ENCODE peak calls at places on chromosomes 4 and X, in eight cellular contexts. J is nucleus accumbens; R is stimulated activated CD4-positive, alpha-beta T cell treated with anti-CD3 and anti-CD28 coated beads, Interleukin-1b, Interleukin-23, amount 100 ng/mL, for 24 hours; C is NCI-H1694 treated with DMSO at 0.1 percent for 48 hours; T is lower lobe of right lung; G is upper lobe of right lung; N is iris pigment epithelial cell; F is NCI-H774. L is an unnamed sample.

GRCh38 chr4:96652158-96652557 is 812.3 kb downstream of the PDHA2 start:
- DNase-seq in J (no peak), R (no peak), C (no peak), T (no peak), G (no peak), N (peak), F (no peak), L (no peak)

GRCh38 chrX:37846558-37846933 is 825 bp downstream of the DYNLT3 start:
- DNase-seq in J (no peak), R (no peak), C (no peak), T (no peak), G (no peak), N (no peak), F (no peak), L (no peak)

GRCh38 chr4:89868261-89868660 is 26.4 kb upstream of the MMRN1 start:
- DNase-seq in J (no peak), R (no peak), C (no peak), T (no peak), G (no peak), N (no peak), F (no peak), L (no peak)

GRCh38 chr4:41538017-41538733 is at the start of gene LIMCH1:
- DNase-seq in J (no peak), R (no peak), C (no peak), T (peak), G (peak), N (peak), F (no peak), L (no peak)

GRCh38 chr4:119833611-119834010 is 205.0 kb upstream of the PDE5A start:
- DNase-seq in J (no peak), R (no peak), C (no peak), T (no peak), G (no peak), N (no peak), F (no peak), L (no peak)

GRCh38 chr4:123706961-123707360 is 310.4 kb downstream of the SPRY1 start:
- DNase-seq in J (no peak), R (no peak), C (no peak), T (no peak), G (no peak), N (peak), F (no peak), L (no peak)

GRCh38 chr4:683982-684571 is 4.9 kb downstream of the SLC49A3 start:
- DNase-seq in J (peak), R (no peak), C (peak), T (peak), G (peak), N (peak), F (peak), L (peak)

GRCh38 chrX:107205770-107206696 is at the start of the genes DNAAF6 and NUP62CL:
- DNase-seq in J (peak), R (peak), C (no peak), T (peak), G (peak), N (peak), F (peak), L (no peak)

GRCh38 chr4:150495550-150495949 is 86.4 kb upstream of the MAB21L2 start:
- DNase-seq in J (no peak), R (no peak), C (no peak), T (no peak), G (no peak), N (no peak), F (no peak), L (no peak)

GRCh38 chrX:78375894-78376293 is 48.5 kb upstream of the CYSLTR1 start:
- DNase-seq in J (no peak), R (no peak), C (no peak), T (no peak), G (no peak), N (no peak), F (no peak), L (no peak)

GRCh38 chrX:23554304-23554703 is 113.0 kb upstream of the PRDX4 start:
- DNase-seq in J (no peak), R (no peak), C (peak), T (no peak), G (no peak), N (peak), F (peak), L (no peak)

GRCh38 chrX:129235903-129236302 is 287.4 kb downstream of the SMARCA1 start:
- DNase-seq in J (no peak), R (no peak), C (no peak), T (no peak), G (no peak), N (no peak), F (no peak), L (no peak)

GRCh38 chrX:19214248-19214787 is 92.0 kb upstream of the ADGRG2 start:
- DNase-seq in J (no peak), R (no peak), C (no peak), T (no peak), G (no peak), N (no peak), F (no peak), L (no peak)

GRCh38 chr4:3302786-3303444 is 10.1 kb downstream of the RGS12 start:
- DNase-seq in J (no peak), R (no peak), C (no peak), T (no peak), G (peak), N (no peak), F (no peak), L (no peak)

GRCh38 chr4:136036744-136037143 is 1495.5 kb downstream of the PCDH18 start:
- DNase-seq in J (no peak), R (no peak), C (no peak), T (no peak), G (no peak), N (peak), F (no peak), L (no peak)

GRCh38 chrX:150934453-150934852 is 36.0 kb upstream of the CD99L2 start:
- DNase-seq in J (no peak), R (no peak), C (no peak), T (no peak), G (no peak), N (peak), F (no peak), L (no peak)

GRCh38 chr4:8394125-8394524 is 46.4 kb downstream of the ACOX3 start:
- DNase-seq in J (peak), R (no peak), C (peak), T (no peak), G (no peak), N (peak), F (no peak), L (peak)

GRCh38 chr4:89121711-89122387 is 10.5 kb downstream of the TIGD2 start:
- DNase-seq in J (no peak), R (no peak), C (no peak), T (no peak), G (no peak), N (peak), F (no peak), L (no peak)

GRCh38 chr4:25343671-25344070 is 31.1 kb downstream of the ZCCHC4 start:
- DNase-seq in J (no peak), R (no peak), C (no peak), T (no peak), G (no peak), N (peak), F (no peak), L (no peak)

GRCh38 chr4:169567916-169568315 is 44.5 kb downstream of the NEK1 start:
- DNase-seq in J (no peak), R (no peak), C (no peak), T (no peak), G (no peak), N (peak), F (no peak), L (no peak)

GRCh38 chr4:38071801-38072567 is 111.8 kb downstream of the PTTG2 start:
- DNase-seq in J (no peak), R (no peak), C (no peak), T (peak), G (peak), N (peak), F (no peak), L (no peak)

GRCh38 chr4:48635310-48635709 is 144.8 kb downstream of the FRYL start:
- DNase-seq in J (no peak), R (no peak), C (no peak), T (no peak), G (no peak), N (peak), F (no peak), L (no peak)

GRCh38 chr4:124427095-124427767 is 285.3 kb downstream of the ANKRD50 start:
- DNase-seq in J (no peak), R (no peak), C (no peak), T (no peak), G (no peak), N (no peak), F (no peak), L (no peak)

GRCh38 chr4:189117426-189117825 is 823.2 kb upstream of the FRG1 start:
- DNase-seq in J (no peak), R (no peak), C (no peak), T (no peak), G (no peak), N (peak), F (no peak), L (no peak)

GRCh38 chr4:41990029-41990382 is 324 bp upstream of the SLC30A9 start:
- DNase-seq in J (no peak), R (no peak), C (no peak), T (no peak), G (no peak), N (peak), F (no peak), L (no peak)

L was measured in anterior cingulate cortex.